ENCODE peak calls at places on chromosomes 11 and 22, in four cellular contexts. C, J, Y and W are unnamed samples. For H3K4me1, the result is how much of the 10 kb centered on the place peaks cover.

GRCh38 chr11:35794850-35795249 is 132.3 kb downstream of the TRIM44 start:
- DNase-seq in C (peak), J (no peak), Y (no peak), W (no peak)

GRCh38 chr11:47437746-47438418 is 11.1 kb downstream of the RAPSN start:
- DNase-seq in C (no peak), J (no peak), Y (no peak), W (no peak)

GRCh38 chr11:133253570-133253969 is 278.7 kb downstream of the OPCML start:
- DNase-seq in C (no peak), J (no peak), Y (no peak), W (no peak)

GRCh38 chr11:117335399-117335798 is 7.7 kb downstream of the CEP164 start:
- DNase-seq in C (no peak), J (no peak), Y (no peak), W (no peak)

GRCh38 chr11:58739725-58740430 is 8.1 kb upstream of the GLYAT start:
- DNase-seq in C (peak), J (no peak), Y (no peak), W (no peak)

GRCh38 chr22:28329582-28330073 is 350.0 kb downstream of the TTC28 start:
- DNase-seq in C (peak), J (no peak), Y (no peak), W (no peak)

GRCh38 chr11:36488096-36488495 is 22.0 kb downstream of the TRAF6 start:
- DNase-seq in C (no peak), J (no peak), Y (no peak), W (no peak)

GRCh38 chr11:111978028-111978771 is 41.1 kb downstream of the DIXDC1 start:
- DNase-seq in C (peak), J (no peak), Y (peak), W (no peak)

GRCh38 chr11:4467811-4468606 is 14.4 kb upstream of the OR52K1 start:
- DNase-seq in C (no peak), J (no peak), Y (no peak), W (no peak)

GRCh38 chr11:89203814-89204213 is 26.1 kb downstream of the TYR start:
- DNase-seq in C (no peak), J (no peak), Y (no peak), W (no peak)

GRCh38 chr11:45844822-45845573 is 2.3 kb upstream of the CRY2 start:
- DNase-seq in C (no peak), J (no peak), Y (no peak), W (no peak)

GRCh38 chr22:39012525-39013516 is 1.2 kb upstream of the APOBEC3C start:
- DNase-seq in C (no peak), J (no peak), Y (peak), W (no peak)

GRCh38 chr22:28333106-28333505 is 346.5 kb downstream of the TTC28 start:
- DNase-seq in C (no peak), J (no peak), Y (no peak), W (no peak)

GRCh38 chr11:27075192-27075591 is 34.6 kb downstream of the BBOX1 start:
- DNase-seq in C (peak), J (no peak), Y (no peak), W (no peak)

GRCh38 chr22:40263191-40263590 is 83.1 kb upstream of the ADSL start:
- DNase-seq in C (no peak), J (no peak), Y (peak), W (no peak)

GRCh38 chr11:100823360-100823759 is 136.3 kb downstream of the ARHGAP42 start:
- DNase-seq in C (peak), J (no peak), Y (no peak), W (no peak)

GRCh38 chr11:12496181-12497025 is 119.0 kb downstream of the PARVA start:
- DNase-seq in C (no peak), J (no peak), Y (no peak), W (no peak)

GRCh38 chr11:121237686-121238658 is 54.6 kb upstream of the SC5D start:
- DNase-seq in C (peak), J (no peak), Y (peak), W (no peak)

GRCh38 chr11:45646275-45646970 is 19.0 kb downstream of the CHST1 start:
- DNase-seq in C (peak), J (no peak), Y (no peak), W (no peak)

GRCh38 chr22:39627208-39627607 is 56.7 kb downstream of the CACNA1I start:
- DNase-seq in C (no peak), J (no peak), Y (no peak), W (no peak)

GRCh38 chr11:2290351-2290841 is 11.3 kb downstream of the C11orf21 start:
- DNase-seq in C (no peak), J (no peak), Y (no peak), W (no peak)

GRCh38 chr22:50189184-50189848 is 3.6 kb downstream of the TRABD start:
- DNase-seq in C (no peak), J (no peak), Y (no peak), W (no peak)

GRCh38 chr11:98137437-98137836 is 883.3 kb upstream of the CNTN5 start:
- DNase-seq in C (no peak), J (no peak), Y (no peak), W (no peak)

GRCh38 chr11:28137832-28138231 is 29.6 kb downstream of the METTL15 start:
- DNase-seq in C (no peak), J (no peak), Y (no peak), W (no peak)

GRCh38 chr11:27018902-27019544 is 21.6 kb upstream of the BBOX1 start:
- DNase-seq in C (no peak), J (no peak), Y (no peak), W (no peak)

GRCh38 chr11:64010783-64011182 is 24.5 kb downstream of the OTUB1 start:
- DNase-seq in C (no peak), J (no peak), Y (no peak), W (no peak)

GRCh38 chr22:50184004-50184461 is 1.7 kb upstream of the TRABD start:
- DNase-seq in C (peak), J (no peak), Y (peak), W (no peak)

GRCh38 chr11:89235976-89236375 is 58.3 kb downstream of the TYR start:
- DNase-seq in C (no peak), J (no peak), Y (no peak), W (no peak)

GRCh38 chr11:74307409-74307808 is 4.0 kb downstream of the P4HA3 start:
- DNase-seq in C (peak), J (no peak), Y (no peak), W (no peak)

DNA sequence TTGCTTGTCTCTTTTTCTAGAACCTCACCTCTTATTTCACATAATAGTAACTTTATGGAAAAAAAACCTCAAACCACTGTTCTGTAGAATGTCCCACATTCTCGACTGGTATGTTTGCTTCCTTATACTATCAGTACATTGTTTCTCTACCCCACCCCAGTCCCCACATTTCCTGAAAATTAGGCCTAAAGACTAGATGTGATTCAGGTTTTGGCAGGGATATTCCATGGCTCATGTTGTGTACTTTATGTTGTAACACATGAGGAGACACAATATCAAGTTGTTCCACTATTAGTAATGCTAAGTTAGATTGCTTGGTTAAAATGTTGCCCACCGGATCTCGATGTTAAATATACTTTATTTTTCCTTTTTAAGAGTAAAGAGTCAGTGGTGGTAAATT is 34.7 kb downstream of the DDIAS start:
- DNase-seq in C (peak), J (no peak), Y (no peak), W (no peak)
- H3K4me1 ChIP-seq in C (under half), J (under half), Y (under half), W (under half)

GRCh38 chr22:46580940-46581579 is 39.1 kb upstream of the GRAMD4 start:
- DNase-seq in C (no peak), J (no peak), Y (peak), W (no peak)

GRCh38 chr22:46584081-46584903 is 35.9 kb upstream of the GRAMD4 start:
- DNase-seq in C (no peak), J (no peak), Y (no peak), W (no peak)

GRCh38 chr22:46583571-46583970 is 36.6 kb upstream of the GRAMD4 start:
- DNase-seq in C (no peak), J (no peak), Y (no peak), W (no peak)

GRCh38 chr22:46581580-46582244 is 38.5 kb upstream of the GRAMD4 start:
- DNase-seq in C (no peak), J (no peak), Y (peak), W (no peak)

GRCh38 chr22:46582281-46582811 is 37.8 kb upstream of the GRAMD4 start:
- DNase-seq in C (no peak), J (no peak), Y (no peak), W (no peak)
- H3K27ac ChIP-seq in C (no peak), J (no peak), Y (no peak), W (no peak)

DNA sequence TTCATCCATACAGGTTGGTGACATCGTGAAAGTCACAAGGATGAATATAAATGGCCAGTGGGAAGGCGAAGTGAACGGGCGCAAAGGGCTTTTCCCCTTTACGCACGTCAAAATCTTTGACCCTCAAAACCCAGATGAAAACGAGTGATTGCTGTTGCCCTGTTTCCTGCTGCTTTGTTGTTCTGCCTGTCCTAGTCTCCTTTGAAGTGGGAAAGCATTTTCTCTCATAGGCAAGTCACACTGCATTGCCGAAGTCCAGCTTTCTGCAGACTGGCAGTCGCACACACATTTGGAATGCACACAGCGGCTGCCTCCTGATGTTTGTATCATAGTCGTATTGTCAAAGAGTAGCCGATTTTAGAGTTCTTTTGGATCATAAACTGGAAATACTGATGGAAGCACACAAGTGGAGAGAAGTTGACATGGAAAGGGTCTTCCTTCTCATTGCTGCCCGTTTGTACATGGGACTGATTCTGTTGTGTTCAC is 17.3 kb upstream of the AIFM3 start:
- DNase-seq in C (no peak), J (no peak), Y (no peak), W (no peak)
- H3K4me1 ChIP-seq in C (under half), J (under half), Y (under half), W (under half)

DNA sequence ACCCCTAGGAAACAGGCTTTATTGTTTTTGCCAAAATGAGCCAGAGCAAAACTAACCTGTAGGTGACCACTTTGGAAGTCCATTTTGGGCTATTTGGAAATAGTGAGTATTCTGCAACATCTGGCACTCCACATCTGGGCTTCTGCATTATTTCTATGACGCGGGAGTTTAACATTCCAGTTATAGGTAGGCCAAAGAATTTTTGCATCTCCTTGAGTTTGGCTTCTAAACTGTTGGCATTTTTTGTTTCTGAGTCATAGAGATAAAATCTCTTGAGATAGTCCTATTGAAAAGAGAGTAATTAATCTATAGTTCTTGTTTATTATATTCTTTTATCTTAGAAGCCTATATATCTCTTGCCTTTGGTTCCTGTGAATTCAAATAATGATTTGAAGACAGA is 2.8 kb downstream of the MMP7 start:
- DNase-seq in C (peak), J (no peak), Y (no peak), W (no peak)
- H3K27ac ChIP-seq in C (no peak), J (no peak), Y (no peak), W (no peak)

GRCh38 chr11:72573380-72573949 is 100.8 kb downstream of the PDE2A start:
- DNase-seq in C (peak), J (no peak), Y (no peak), W (no peak)
- H3K4me1 ChIP-seq in C (under half), J (under half), Y (under half), W (under half)

GRCh38 chr11:124740277-124740882 is 638 bp downstream of the NRGN start:
- DNase-seq in C (peak), J (peak), Y (no peak), W (no peak)
- H3K27ac ChIP-seq in C (no peak), J (no peak), Y (peak), W (peak)